ENCODE peak calls at places on chromosomes 1 and 21, in ten cellular contexts. One of them, this sample, is unnamed.

GRCh38 chr1:186871784-186872183 is 43.0 kb downstream of the PLA2G4A start:
- DNase-seq in A673: no peak
- DNase-seq in HL-60: no peak
- DNase-seq in lower lobe of right lung: no peak
- DNase-seq in Calu3: no peak
- DNase-seq in thoracic aorta: no peak
- DNase-seq in endothelial cell: no peak
- DNase-seq in choroid plexus epithelial cell: no peak
- DNase-seq in cardiac muscle cell: no peak
- DNase-seq in Peyer's patch: no peak
- DNase-seq in this sample: no peak

GRCh38 chr1:50278352-50278878 is 144.8 kb downstream of the DMRTA2 start:
- DNase-seq in A673: no peak
- DNase-seq in HL-60: no peak
- DNase-seq in lower lobe of right lung: no peak
- DNase-seq in Calu3: no peak
- DNase-seq in thoracic aorta: no peak
- DNase-seq in endothelial cell: no peak
- DNase-seq in choroid plexus epithelial cell: no peak
- DNase-seq in cardiac muscle cell: no peak
- DNase-seq in Peyer's patch: no peak
- DNase-seq in this sample: no peak

GRCh38 chr1:100882622-100883186 is 11.9 kb downstream of the EXTL2 start:
- DNase-seq in A673: no peak
- DNase-seq in HL-60: peak; percentile 69
- DNase-seq in lower lobe of right lung: peak; percentile 41
- DNase-seq in Calu3: no peak
- DNase-seq in thoracic aorta: no peak
- DNase-seq in endothelial cell: no peak
- DNase-seq in choroid plexus epithelial cell: peak; percentile 28
- DNase-seq in cardiac muscle cell: no peak
- DNase-seq in Peyer's patch: no peak
- DNase-seq in this sample: no peak

GRCh38 chr1:31981976-31982375 is 31.7 kb upstream of the KHDRBS1 start:
- DNase-seq in A673: peak; percentile 46
- DNase-seq in HL-60: peak; percentile 12
- DNase-seq in lower lobe of right lung: no peak
- DNase-seq in Calu3: no peak
- DNase-seq in thoracic aorta: no peak
- DNase-seq in endothelial cell: no peak
- DNase-seq in choroid plexus epithelial cell: no peak
- DNase-seq in cardiac muscle cell: no peak
- DNase-seq in Peyer's patch: no peak
- DNase-seq in this sample: no peak

GRCh38 chr1:162003825-162004205 is 19.9 kb downstream of the OLFML2B start:
- DNase-seq in A673: no peak
- DNase-seq in HL-60: peak; percentile 91
- DNase-seq in lower lobe of right lung: no peak
- DNase-seq in Calu3: no peak
- DNase-seq in thoracic aorta: no peak
- DNase-seq in endothelial cell: no peak
- DNase-seq in choroid plexus epithelial cell: peak; percentile 84
- DNase-seq in cardiac muscle cell: peak; percentile 47
- DNase-seq in Peyer's patch: no peak
- DNase-seq in this sample: no peak

GRCh38 chr1:212794561-212795014 is 2.9 kb downstream of the TATDN3 start:
- DNase-seq in A673: no peak
- DNase-seq in HL-60: peak; percentile 84
- DNase-seq in lower lobe of right lung: no peak
- DNase-seq in Calu3: no peak
- DNase-seq in thoracic aorta: no peak
- DNase-seq in endothelial cell: no peak
- DNase-seq in choroid plexus epithelial cell: no peak
- DNase-seq in cardiac muscle cell: peak; percentile 32
- DNase-seq in Peyer's patch: no peak
- DNase-seq in this sample: no peak

GRCh38 chr1:239361403-239361802 is 25.0 kb upstream of the CHRM3 start:
- DNase-seq in A673: peak; percentile 12
- DNase-seq in HL-60: no peak
- DNase-seq in lower lobe of right lung: no peak
- DNase-seq in Calu3: no peak
- DNase-seq in thoracic aorta: no peak
- DNase-seq in endothelial cell: no peak
- DNase-seq in choroid plexus epithelial cell: peak; percentile 1
- DNase-seq in cardiac muscle cell: peak; percentile 3
- DNase-seq in Peyer's patch: no peak
- DNase-seq in this sample: no peak

GRCh38 chr1:54163573-54163972 is 10.8 kb upstream of the CDCP2 start:
- DNase-seq in A673: no peak
- DNase-seq in HL-60: no peak
- DNase-seq in lower lobe of right lung: no peak
- DNase-seq in Calu3: no peak
- DNase-seq in thoracic aorta: no peak
- DNase-seq in endothelial cell: no peak
- DNase-seq in choroid plexus epithelial cell: no peak
- DNase-seq in cardiac muscle cell: no peak
- DNase-seq in Peyer's patch: no peak
- DNase-seq in this sample: no peak

GRCh38 chr1:28044399-28044798 is 44.0 kb downstream of the EYA3 start:
- DNase-seq in A673: no peak
- DNase-seq in HL-60: no peak
- DNase-seq in lower lobe of right lung: no peak
- DNase-seq in Calu3: no peak
- DNase-seq in thoracic aorta: no peak
- DNase-seq in endothelial cell: no peak
- DNase-seq in choroid plexus epithelial cell: no peak
- DNase-seq in cardiac muscle cell: no peak
- DNase-seq in Peyer's patch: no peak
- DNase-seq in this sample: no peak

GRCh38 chr1:24641646-24642151 is 1.4 kb upstream of the SRRM1 start:
- DNase-seq in A673: peak; percentile 32
- DNase-seq in HL-60: peak; percentile 62
- DNase-seq in lower lobe of right lung: peak; percentile 70
- DNase-seq in Calu3: no peak
- DNase-seq in thoracic aorta: no peak
- DNase-seq in endothelial cell: peak; percentile 9
- DNase-seq in choroid plexus epithelial cell: peak; percentile 41
- DNase-seq in cardiac muscle cell: peak; percentile 49
- DNase-seq in Peyer's patch: no peak
- DNase-seq in this sample: no peak

GRCh38 chr1:64251971-64252370 is 48.5 kb downstream of the UBE2U start:
- DNase-seq in A673: no peak
- DNase-seq in HL-60: no peak
- DNase-seq in lower lobe of right lung: no peak
- DNase-seq in Calu3: no peak
- DNase-seq in thoracic aorta: no peak
- DNase-seq in endothelial cell: no peak
- DNase-seq in choroid plexus epithelial cell: no peak
- DNase-seq in cardiac muscle cell: no peak
- DNase-seq in Peyer's patch: no peak
- DNase-seq in this sample: no peak

GRCh38 chr1:86515597-86515996 is 31.3 kb upstream of the CLCA4 start:
- DNase-seq in A673: peak; percentile 29
- DNase-seq in HL-60: no peak
- DNase-seq in lower lobe of right lung: no peak
- DNase-seq in Calu3: peak; percentile 70
- DNase-seq in thoracic aorta: no peak
- DNase-seq in endothelial cell: peak; percentile 42
- DNase-seq in choroid plexus epithelial cell: peak; percentile 20
- DNase-seq in cardiac muscle cell: peak; percentile 33
- DNase-seq in Peyer's patch: no peak
- DNase-seq in this sample: no peak

GRCh38 chr1:236890152-236891056 is 95.3 kb downstream of the MTR start:
- DNase-seq in A673: no peak
- DNase-seq in HL-60: no peak
- DNase-seq in lower lobe of right lung: no peak
- DNase-seq in Calu3: no peak
- DNase-seq in thoracic aorta: no peak
- DNase-seq in endothelial cell: no peak
- DNase-seq in choroid plexus epithelial cell: no peak
- DNase-seq in cardiac muscle cell: peak; percentile 33
- DNase-seq in Peyer's patch: no peak
- DNase-seq in this sample: no peak
- TF ChIP-seq CTCF in A673: no peak
- TF ChIP-seq CTCF in HL-60: no peak
- TF ChIP-seq CTCF in lower lobe of right lung: no peak
- TF ChIP-seq CTCF in Calu3: no peak
- TF ChIP-seq CTCF in thoracic aorta: no peak
- TF ChIP-seq CTCF in endothelial cell: no peak
- TF ChIP-seq CTCF in choroid plexus epithelial cell: no peak
- TF ChIP-seq CTCF in cardiac muscle cell: peak; percentile 5
- TF ChIP-seq CTCF in Peyer's patch: no peak
- TF ChIP-seq CTCF in this sample: no peak

GRCh38 chr21:27795418-27795817 is 828.5 kb upstream of the ADAMTS5 start:
- DNase-seq in A673: no peak
- DNase-seq in HL-60: no peak
- DNase-seq in lower lobe of right lung: no peak
- DNase-seq in Calu3: no peak
- DNase-seq in thoracic aorta: no peak
- DNase-seq in endothelial cell: no peak
- DNase-seq in choroid plexus epithelial cell: no peak
- DNase-seq in cardiac muscle cell: no peak
- DNase-seq in Peyer's patch: no peak
- DNase-seq in this sample: no peak

GRCh38 chr21:27796106-27796505 is 829.2 kb upstream of the ADAMTS5 start:
- DNase-seq in A673: no peak
- DNase-seq in HL-60: no peak
- DNase-seq in lower lobe of right lung: no peak
- DNase-seq in Calu3: no peak
- DNase-seq in thoracic aorta: no peak
- DNase-seq in endothelial cell: no peak
- DNase-seq in choroid plexus epithelial cell: no peak
- DNase-seq in cardiac muscle cell: peak; percentile 31
- DNase-seq in Peyer's patch: no peak
- DNase-seq in this sample: no peak

GRCh38 chr21:27799861-27800260 is 833.0 kb upstream of the ADAMTS5 start:
- DNase-seq in A673: no peak
- DNase-seq in HL-60: no peak
- DNase-seq in lower lobe of right lung: no peak
- DNase-seq in Calu3: no peak
- DNase-seq in thoracic aorta: no peak
- DNase-seq in endothelial cell: no peak
- DNase-seq in choroid plexus epithelial cell: no peak
- DNase-seq in cardiac muscle cell: no peak
- DNase-seq in Peyer's patch: no peak
- DNase-seq in this sample: no peak

DNA sequence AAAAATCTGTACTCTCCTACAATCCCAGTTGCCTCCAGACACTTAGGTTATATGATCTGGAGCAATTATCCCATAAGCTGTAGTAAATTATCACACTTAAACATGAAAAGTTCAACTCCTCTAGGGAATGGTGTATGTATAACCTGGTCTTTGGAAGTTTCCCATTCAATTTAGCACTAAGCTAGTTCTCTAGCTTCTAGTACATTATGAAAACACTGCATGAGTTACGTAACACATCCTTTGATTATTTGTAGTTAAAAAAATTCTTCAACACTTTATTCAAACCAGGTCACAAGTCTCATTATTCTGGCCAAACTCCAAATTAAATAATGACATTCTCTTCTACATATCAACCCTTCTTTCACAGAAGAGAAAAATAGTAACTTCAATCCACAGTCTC is 827.0 kb upstream of the ADAMTS5 start:
- DNase-seq in A673: no peak
- DNase-seq in HL-60: no peak
- DNase-seq in lower lobe of right lung: no peak
- DNase-seq in Calu3: no peak
- DNase-seq in thoracic aorta: no peak
- DNase-seq in endothelial cell: no peak
- DNase-seq in choroid plexus epithelial cell: no peak
- DNase-seq in cardiac muscle cell: no peak
- DNase-seq in Peyer's patch: no peak
- DNase-seq in this sample: no peak
- TF ChIP-seq CTCF in A673: no peak
- TF ChIP-seq CTCF in HL-60: no peak
- TF ChIP-seq CTCF in lower lobe of right lung: no peak
- TF ChIP-seq CTCF in Calu3: no peak
- TF ChIP-seq CTCF in thoracic aorta: no peak
- TF ChIP-seq CTCF in endothelial cell: no peak
- TF ChIP-seq CTCF in choroid plexus epithelial cell: no peak
- TF ChIP-seq CTCF in cardiac muscle cell: no peak
- TF ChIP-seq CTCF in Peyer's patch: no peak
- TF ChIP-seq CTCF in this sample: no peak

GRCh38 chr21:33264561-33264960 is 1.6 kb upstream of the IL10RB start:
- DNase-seq in A673: no peak
- DNase-seq in HL-60: no peak
- DNase-seq in lower lobe of right lung: no peak
- DNase-seq in Calu3: no peak
- DNase-seq in thoracic aorta: no peak
- DNase-seq in endothelial cell: no peak
- DNase-seq in choroid plexus epithelial cell: no peak
- DNase-seq in cardiac muscle cell: no peak
- DNase-seq in Peyer's patch: no peak
- DNase-seq in this sample: no peak

GRCh38 chr21:33267250-33267649 is 1.1 kb downstream of the IL10RB start:
- DNase-seq in A673: no peak
- DNase-seq in HL-60: no peak
- DNase-seq in lower lobe of right lung: no peak
- DNase-seq in Calu3: no peak
- DNase-seq in thoracic aorta: no peak
- DNase-seq in endothelial cell: no peak
- DNase-seq in choroid plexus epithelial cell: no peak
- DNase-seq in cardiac muscle cell: no peak
- DNase-seq in Peyer's patch: no peak
- DNase-seq in this sample: no peak

GRCh38 chr21:33266784-33267135 is 593 bp downstream of the IL10RB start:
- DNase-seq in A673: no peak
- DNase-seq in HL-60: no peak
- DNase-seq in lower lobe of right lung: no peak
- DNase-seq in Calu3: no peak
- DNase-seq in thoracic aorta: no peak
- DNase-seq in endothelial cell: no peak
- DNase-seq in choroid plexus epithelial cell: no peak
- DNase-seq in cardiac muscle cell: no peak
- DNase-seq in Peyer's patch: peak; percentile 64
- DNase-seq in this sample: no peak

GRCh38 chr21:33266050-33266783 is at the start of gene IL10RB:
- DNase-seq in A673: peak; percentile 76
- DNase-seq in HL-60: peak; percentile 75
- DNase-seq in lower lobe of right lung: peak; percentile 84
- DNase-seq in Calu3: peak; percentile 67
- DNase-seq in thoracic aorta: peak; percentile 26
- DNase-seq in endothelial cell: peak; percentile 70
- DNase-seq in choroid plexus epithelial cell: peak; percentile 54
- DNase-seq in cardiac muscle cell: peak; percentile 62
- DNase-seq in Peyer's patch: peak; percentile 86
- DNase-seq in this sample: peak; percentile 53

GRCh38 chr21:33265664-33266049 is 510 bp upstream of the IL10RB start:
- DNase-seq in A673: no peak
- DNase-seq in HL-60: peak; percentile 98
- DNase-seq in lower lobe of right lung: peak; percentile 86
- DNase-seq in Calu3: no peak
- DNase-seq in thoracic aorta: no peak
- DNase-seq in endothelial cell: no peak
- DNase-seq in choroid plexus epithelial cell: peak; percentile 33
- DNase-seq in cardiac muscle cell: no peak
- DNase-seq in Peyer's patch: peak; percentile 72
- DNase-seq in this sample: no peak
- TF ChIP-seq CTCF in A673: no peak
- TF ChIP-seq CTCF in HL-60: no peak
- TF ChIP-seq CTCF in lower lobe of right lung: no peak
- TF ChIP-seq CTCF in Calu3: no peak
- TF ChIP-seq CTCF in thoracic aorta: no peak
- TF ChIP-seq CTCF in endothelial cell: no peak
- TF ChIP-seq CTCF in choroid plexus epithelial cell: no peak
- TF ChIP-seq CTCF in cardiac muscle cell: no peak
- TF ChIP-seq CTCF in Peyer's patch: no peak
- TF ChIP-seq CTCF in this sample: no peak

GRCh38 chr1:8487249-8487648 is 169.3 kb downstream of the SLC45A1 start:
- DNase-seq in A673: no peak
- DNase-seq in HL-60: no peak
- DNase-seq in lower lobe of right lung: no peak
- DNase-seq in Calu3: no peak
- DNase-seq in thoracic aorta: no peak
- DNase-seq in endothelial cell: no peak
- DNase-seq in choroid plexus epithelial cell: no peak
- DNase-seq in cardiac muscle cell: no peak
- DNase-seq in Peyer's patch: no peak
- DNase-seq in this sample: no peak
- TF ChIP-seq CTCF in A673: no peak
- TF ChIP-seq CTCF in HL-60: no peak
- TF ChIP-seq CTCF in lower lobe of right lung: no peak
- TF ChIP-seq CTCF in Calu3: no peak
- TF ChIP-seq CTCF in thoracic aorta: no peak
- TF ChIP-seq CTCF in endothelial cell: no peak
- TF ChIP-seq CTCF in choroid plexus epithelial cell: no peak
- TF ChIP-seq CTCF in cardiac muscle cell: no peak
- TF ChIP-seq CTCF in Peyer's patch: no peak
- TF ChIP-seq CTCF in this sample: no peak

This sample was measured in neural crest cell.